ENCODE peak calls at places on chromosomes 2 and 18, in five cellular contexts. One of them, this sample, is unnamed.

GRCh38 chr2:11123856-11124759 is 31.2 kb upstream of the SLC66A3 start:
- DNase-seq in stomach: peak; percentile 76
- DNase-seq in sigmoid colon: no peak
- DNase-seq in HepG2: peak; percentile 43
- DNase-seq in transverse colon: peak; percentile 81
- DNase-seq in this sample: no peak

GRCh38 chr2:55168221-55169154 is 63.6 kb downstream of the CLHC1 start:
- DNase-seq in stomach: peak; percentile 56
- DNase-seq in sigmoid colon: peak; percentile 85
- DNase-seq in HepG2: peak; percentile 70
- DNase-seq in transverse colon: peak; percentile 54
- DNase-seq in this sample: peak; percentile 92

GRCh38 chr2:201618744-201619654 is 24.3 kb downstream of the TMEM237 start:
- DNase-seq in stomach: peak; percentile 55
- DNase-seq in sigmoid colon: peak; percentile 79
- DNase-seq in HepG2: no peak
- DNase-seq in transverse colon: peak; percentile 30
- DNase-seq in this sample: no peak

GRCh38 chr18:6058941-6059340 is 163.6 kb upstream of the TMEM200C start:
- DNase-seq in stomach: no peak
- DNase-seq in sigmoid colon: no peak
- DNase-seq in HepG2: peak; percentile 9
- DNase-seq in transverse colon: no peak
- DNase-seq in this sample: no peak

GRCh38 chr18:7158201-7158600 is 40.6 kb upstream of the LAMA1 start:
- DNase-seq in stomach: no peak
- DNase-seq in sigmoid colon: peak; percentile 22
- DNase-seq in HepG2: no peak
- DNase-seq in transverse colon: no peak
- DNase-seq in this sample: no peak

GRCh38 chr2:20611077-20611843 is 39.6 kb downstream of the HS1BP3 start:
- DNase-seq in stomach: peak; percentile 71
- DNase-seq in sigmoid colon: peak; percentile 95
- DNase-seq in HepG2: peak; percentile 100
- DNase-seq in transverse colon: peak; percentile 58
- DNase-seq in this sample: no peak

GRCh38 chr2:240946046-240946445 is 39.9 kb downstream of the CROCC2 start:
- DNase-seq in stomach: peak; percentile 15
- DNase-seq in sigmoid colon: peak; percentile 30
- DNase-seq in HepG2: no peak
- DNase-seq in transverse colon: peak; percentile 6
- DNase-seq in this sample: peak; percentile 71

GRCh38 chr2:232142049-232142448 is 180.5 kb downstream of the DIS3L2 start:
- DNase-seq in stomach: no peak
- DNase-seq in sigmoid colon: no peak
- DNase-seq in HepG2: peak; percentile 28
- DNase-seq in transverse colon: no peak
- DNase-seq in this sample: no peak

GRCh38 chr2:189157431-189157830 is 22.1 kb downstream of the COL5A2 start:
- DNase-seq in stomach: no peak
- DNase-seq in sigmoid colon: no peak
- DNase-seq in HepG2: no peak
- DNase-seq in transverse colon: no peak
- DNase-seq in this sample: no peak

GRCh38 chr2:15677141-15677911 is 85.7 kb downstream of the DDX1 start:
- DNase-seq in stomach: no peak
- DNase-seq in sigmoid colon: no peak
- DNase-seq in HepG2: no peak
- DNase-seq in transverse colon: no peak
- DNase-seq in this sample: no peak

GRCh38 chr2:141560723-141561122 is 570.1 kb downstream of the LRP1B start:
- DNase-seq in stomach: no peak
- DNase-seq in sigmoid colon: no peak
- DNase-seq in HepG2: no peak
- DNase-seq in transverse colon: no peak
- DNase-seq in this sample: no peak

GRCh38 chr2:96977631-96978195 is 8.7 kb downstream of the FAM178B start:
- DNase-seq in stomach: no peak
- DNase-seq in sigmoid colon: no peak
- DNase-seq in HepG2: no peak
- DNase-seq in transverse colon: no peak
- DNase-seq in this sample: no peak

GRCh38 chr18:12254137-12254819 is at the start of gene CIDEA:
- DNase-seq in stomach: no peak
- DNase-seq in sigmoid colon: no peak
- DNase-seq in HepG2: no peak
- DNase-seq in transverse colon: no peak
- DNase-seq in this sample: no peak

GRCh38 chr2:142973160-142973821 is 95.8 kb downstream of the KYNU start:
- DNase-seq in stomach: no peak
- DNase-seq in sigmoid colon: no peak
- DNase-seq in HepG2: no peak
- DNase-seq in transverse colon: no peak
- DNase-seq in this sample: no peak

GRCh38 chr18:53567935-53568574 is 656.4 kb downstream of the MBD2 start:
- DNase-seq in stomach: no peak
- DNase-seq in sigmoid colon: no peak
- DNase-seq in HepG2: peak; percentile 29
- DNase-seq in transverse colon: no peak
- DNase-seq in this sample: no peak

GRCh38 chr2:168543037-168543436 is 87.0 kb downstream of the CERS6 start:
- DNase-seq in stomach: no peak
- DNase-seq in sigmoid colon: no peak
- DNase-seq in HepG2: no peak
- DNase-seq in transverse colon: no peak
- DNase-seq in this sample: no peak

GRCh38 chr2:237864940-237865622 is 5.7 kb downstream of the RAMP1 start:
- DNase-seq in stomach: no peak
- DNase-seq in sigmoid colon: peak; percentile 93
- DNase-seq in HepG2: no peak
- DNase-seq in transverse colon: no peak
- DNase-seq in this sample: no peak

GRCh38 chr2:192469612-192470011 is 274.9 kb upstream of the TMEFF2 start:
- DNase-seq in stomach: no peak
- DNase-seq in sigmoid colon: no peak
- DNase-seq in HepG2: no peak
- DNase-seq in transverse colon: no peak
- DNase-seq in this sample: no peak

GRCh38 chr2:240959214-240959940 is 39.0 kb upstream of the SNED1 start:
- DNase-seq in stomach: peak; percentile 25
- DNase-seq in sigmoid colon: peak; percentile 52
- DNase-seq in HepG2: no peak
- DNase-seq in transverse colon: no peak
- DNase-seq in this sample: peak; percentile 58

GRCh38 chr2:208213508-208214120 is 23.8 kb upstream of the C2orf80 start:
- DNase-seq in stomach: no peak
- DNase-seq in sigmoid colon: no peak
- DNase-seq in HepG2: no peak
- DNase-seq in transverse colon: no peak
- DNase-seq in this sample: no peak

GRCh38 chr18:43108469-43108868 is 7.0 kb downstream of the RIT2 start:
- DNase-seq in stomach: no peak
- DNase-seq in sigmoid colon: no peak
- DNase-seq in HepG2: no peak
- DNase-seq in transverse colon: no peak
- DNase-seq in this sample: no peak

GRCh38 chr2:39220136-39220535 is 23.6 kb downstream of the CDKL4 start:
- DNase-seq in stomach: no peak
- DNase-seq in sigmoid colon: no peak
- DNase-seq in HepG2: no peak
- DNase-seq in transverse colon: no peak
- DNase-seq in this sample: no peak

GRCh38 chr2:173027181-173028128 is 48.2 kb upstream of the MAP3K20 start:
- DNase-seq in stomach: peak; percentile 89
- DNase-seq in sigmoid colon: peak; percentile 94
- DNase-seq in HepG2: peak; percentile 79
- DNase-seq in transverse colon: peak; percentile 88
- DNase-seq in this sample: no peak

GRCh38 chr2:163735692-163736432 is at the start of gene FIGN:
- DNase-seq in stomach: peak; percentile 73
- DNase-seq in sigmoid colon: peak; percentile 89
- DNase-seq in HepG2: peak; percentile 75
- DNase-seq in transverse colon: peak; percentile 41
- DNase-seq in this sample: no peak

GRCh38 chr2:66596229-66596628 is 161.3 kb downstream of the MEIS1 start:
- DNase-seq in stomach: no peak
- DNase-seq in sigmoid colon: no peak
- DNase-seq in HepG2: no peak
- DNase-seq in transverse colon: no peak
- DNase-seq in this sample: no peak

GRCh38 chr18:24792164-24792563 is 331.7 kb downstream of the HRH4 start:
- DNase-seq in stomach: no peak
- DNase-seq in sigmoid colon: no peak
- DNase-seq in HepG2: no peak
- DNase-seq in transverse colon: no peak
- DNase-seq in this sample: no peak

GRCh38 chr2:232482301-232483238 is 5.1 kb downstream of the ECEL1 start:
- DNase-seq in stomach: no peak
- DNase-seq in sigmoid colon: peak; percentile 62
- DNase-seq in HepG2: no peak
- DNase-seq in transverse colon: no peak
- DNase-seq in this sample: no peak

GRCh38 chr2:19488009-19488691 is 129.7 kb upstream of the OSR1 start:
- DNase-seq in stomach: no peak
- DNase-seq in sigmoid colon: no peak
- DNase-seq in HepG2: peak; percentile 88
- DNase-seq in transverse colon: no peak
- DNase-seq in this sample: no peak

GRCh38 chr2:226560325-226560724 is 239.3 kb downstream of the IRS1 start:
- DNase-seq in stomach: no peak
- DNase-seq in sigmoid colon: no peak
- DNase-seq in HepG2: no peak
- DNase-seq in transverse colon: no peak
- DNase-seq in this sample: no peak

GRCh38 chr2:230925443-230925878 is 419 bp upstream of the GPR55 start:
- DNase-seq in stomach: peak; percentile 24
- DNase-seq in sigmoid colon: peak; percentile 41
- DNase-seq in HepG2: no peak
- DNase-seq in transverse colon: peak; percentile 6
- DNase-seq in this sample: no peak

DNA sequence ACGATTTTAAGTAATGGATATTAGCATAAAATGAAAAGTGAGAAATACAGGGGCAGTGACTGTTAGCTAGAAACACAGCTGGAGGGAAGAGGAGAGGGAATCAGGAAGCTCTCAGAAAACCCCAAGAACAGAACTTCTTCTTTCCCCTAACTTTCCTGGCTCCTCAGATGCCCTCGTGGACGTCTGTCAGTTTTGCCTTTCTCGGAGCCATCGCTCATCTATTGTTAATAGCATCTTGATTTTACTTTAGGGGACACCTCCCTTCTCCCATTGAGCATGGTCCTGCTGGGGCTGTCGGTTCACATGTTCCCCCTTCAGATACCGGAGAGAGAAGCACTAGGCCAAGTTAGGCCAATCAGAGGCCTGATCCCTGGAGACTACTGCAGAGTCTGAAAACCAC is 2.3 kb upstream of the PLEK start:
- DNase-seq in stomach: no peak
- DNase-seq in sigmoid colon: no peak
- DNase-seq in HepG2: no peak
- DNase-seq in transverse colon: no peak
- DNase-seq in this sample: no peak
- H3K4me3 ChIP-seq in stomach: no peak overlapping the region
- H3K4me3 ChIP-seq in sigmoid colon: no peak overlapping the region
- H3K4me3 ChIP-seq in HepG2: no peak overlapping the region
- H3K4me3 ChIP-seq in transverse colon: no peak overlapping the region
- H3K4me3 ChIP-seq in this sample: no peak overlapping the region

DNA sequence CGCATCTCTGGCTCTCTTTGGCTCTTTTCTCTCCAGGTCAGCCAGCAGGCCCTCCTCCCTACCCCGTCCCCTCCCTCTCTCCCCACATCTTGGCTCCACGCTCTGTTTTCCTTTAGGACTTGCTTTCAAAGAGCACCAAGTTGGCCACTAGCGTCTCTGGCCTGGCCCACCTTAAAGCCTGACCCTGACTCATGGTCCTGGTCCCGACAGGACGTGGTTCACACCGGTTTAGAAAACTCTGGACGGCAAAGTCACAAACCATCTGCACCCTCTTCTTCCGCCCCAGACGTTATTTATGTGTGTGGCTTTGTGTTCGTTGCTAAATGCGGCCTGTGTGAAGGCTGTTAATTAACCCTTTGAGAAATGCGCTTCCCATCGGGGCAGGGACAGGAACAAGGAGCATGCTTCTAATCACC is 169.0 kb upstream of the HAAO start:
- DNase-seq in stomach: no peak
- DNase-seq in sigmoid colon: peak; percentile 94
- DNase-seq in HepG2: no peak
- DNase-seq in transverse colon: no peak
- DNase-seq in this sample: peak; percentile 93
- TF ChIP-seq POLR2AphosphoS5 in stomach: no peak
- TF ChIP-seq POLR2AphosphoS5 in sigmoid colon: peak; percentile 30
- TF ChIP-seq POLR2AphosphoS5 in HepG2: no peak
- TF ChIP-seq POLR2AphosphoS5 in transverse colon: peak; percentile 30
- TF ChIP-seq POLR2AphosphoS5 in this sample: peak; percentile 52

DNA sequence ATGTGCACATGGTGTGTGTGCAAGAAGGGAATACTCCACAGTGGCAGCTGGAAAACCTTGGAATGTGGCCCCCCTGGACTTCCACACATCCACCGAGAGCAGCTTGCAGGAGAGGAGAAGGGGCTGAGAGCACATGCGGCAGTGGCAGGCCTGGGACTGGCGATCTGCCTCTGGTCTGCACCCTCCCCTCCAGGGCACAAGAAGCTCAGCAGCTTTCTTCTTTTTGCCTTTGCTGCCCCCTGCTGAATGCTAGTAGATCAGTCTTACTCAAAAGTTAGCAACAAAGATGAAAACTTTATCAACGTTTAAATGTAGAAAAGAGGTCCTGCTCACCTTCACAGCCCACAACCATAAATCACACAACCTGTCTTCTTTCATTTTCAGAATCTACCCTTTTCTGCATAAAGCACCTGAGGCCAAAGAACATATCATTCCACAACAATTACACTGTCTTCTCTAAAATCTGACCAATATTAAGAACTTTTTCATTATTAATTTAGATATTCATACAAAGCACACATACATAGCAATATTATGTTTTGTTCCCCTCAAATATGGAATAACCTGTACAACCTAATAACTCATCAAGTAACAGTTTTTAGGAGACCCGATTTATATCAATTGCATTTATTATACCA is 34.6 kb downstream of the TGFBRAP1 start:
- DNase-seq in stomach: peak; percentile 72
- DNase-seq in sigmoid colon: no peak
- DNase-seq in HepG2: peak; percentile 59
- DNase-seq in transverse colon: no peak
- DNase-seq in this sample: peak; percentile 69
- TF ChIP-seq CTCF in stomach: peak; percentile 40
- TF ChIP-seq CTCF in sigmoid colon: no peak
- TF ChIP-seq CTCF in HepG2: peak; percentile 69
- TF ChIP-seq CTCF in transverse colon: peak; percentile 30
- TF ChIP-seq CTCF in this sample: no peak

GRCh38 chr18:75226956-75227316 is 16.3 kb downstream of the TSHZ1 start:
- DNase-seq in stomach: no peak
- DNase-seq in sigmoid colon: no peak
- DNase-seq in HepG2: no peak
- DNase-seq in transverse colon: no peak
- DNase-seq in this sample: no peak
- H3K4me3 ChIP-seq in stomach: peak overlapping the region; percentile 26
- H3K4me3 ChIP-seq in sigmoid colon: peak overlapping the region; percentile 14
- H3K4me3 ChIP-seq in HepG2: peak overlapping the region; percentile 23
- H3K4me3 ChIP-seq in transverse colon: peak overlapping the region; percentile 22
- H3K4me3 ChIP-seq in this sample: peak overlapping the region; percentile 22